ENCODE peak calls at places on chromosomes 6 and 20, in ten cellular contexts. T is heart left ventricle, S is IMR-90, E is ovary, K is testis, A is GM12878, P is GM12891, N is transverse colon, Z is uterus, U is erythroblast. Q is an unnamed sample.
A peak's percentile ranks its signal among the peaks of the same experiment; 100 is the strongest.

GRCh38 chr6:136563386-136564152 is 13.3 kb upstream of the MAP7 start:
- DNase-seq in S (no peak), N (no peak), T (no peak), U (no peak), K (peak; percentile 48), Z (no peak), E (no peak), P (no peak), A (no peak), Q (no peak)

GRCh38 chr20:44422083-44422482 is 53.6 kb upstream of the TTPAL start:
- DNase-seq in P (no peak), A (no peak), S (peak; percentile 48), N (peak; percentile 57), T (no peak), E (peak; percentile 23), Z (no peak), K (no peak), U (peak; percentile 47), Q (no peak)

GRCh38 chr6:93562566-93562965 is 143.2 kb upstream of the EPHA7 start:
- DNase-seq in A (no peak), S (no peak), N (no peak), K (no peak), P (no peak), E (no peak), T (no peak), U (no peak), Z (no peak), Q (no peak)

GRCh38 chr6:157229733-157230132 is 93.6 kb downstream of the TMEM242 start:
- DNase-seq in S (no peak), K (no peak), P (no peak), E (no peak), A (no peak), U (no peak), T (no peak), N (peak; percentile 66), Z (no peak), Q (no peak)

GRCh38 chr20:46205349-46205748 is 87.2 kb downstream of the CD40 start:
- DNase-seq in P (no peak), T (no peak), S (no peak), U (no peak), E (no peak), N (no peak), K (no peak), A (no peak), Z (no peak), Q (no peak)

GRCh38 chr20:58688414-58688813 is 4.2 kb upstream of the NPEPL1 start:
- DNase-seq in P (no peak), S (no peak), K (no peak), A (no peak), E (no peak), N (no peak), T (no peak), U (no peak), Z (no peak), Q (no peak)

GRCh38 chr6:43020847-43021246 is 576 bp upstream of the RRP36 start:
- DNase-seq in A (no peak), S (no peak), K (no peak), N (no peak), E (no peak), Z (no peak), U (no peak), T (no peak), P (no peak), Q (no peak)

GRCh38 chr20:41645372-41645771 is 27.2 kb upstream of the CHD6 start:
- DNase-seq in K (no peak), A (no peak), T (no peak), Z (no peak), N (no peak), U (no peak), P (no peak), E (no peak), S (no peak), Q (no peak)

GRCh38 chr6:170091639-170092579 is 199.0 kb downstream of the DLL1 start:
- DNase-seq in N (no peak), K (peak; percentile 5), P (no peak), E (peak; percentile 13), U (no peak), A (no peak), T (no peak), Z (peak; percentile 9), S (no peak), Q (no peak)
- TF ChIP-seq POLR2A in N (no peak), K (no peak), P (no peak), E (no peak), U (no peak), A (no peak), T (no peak), Z (no peak), S (no peak), Q (no peak)

DNA sequence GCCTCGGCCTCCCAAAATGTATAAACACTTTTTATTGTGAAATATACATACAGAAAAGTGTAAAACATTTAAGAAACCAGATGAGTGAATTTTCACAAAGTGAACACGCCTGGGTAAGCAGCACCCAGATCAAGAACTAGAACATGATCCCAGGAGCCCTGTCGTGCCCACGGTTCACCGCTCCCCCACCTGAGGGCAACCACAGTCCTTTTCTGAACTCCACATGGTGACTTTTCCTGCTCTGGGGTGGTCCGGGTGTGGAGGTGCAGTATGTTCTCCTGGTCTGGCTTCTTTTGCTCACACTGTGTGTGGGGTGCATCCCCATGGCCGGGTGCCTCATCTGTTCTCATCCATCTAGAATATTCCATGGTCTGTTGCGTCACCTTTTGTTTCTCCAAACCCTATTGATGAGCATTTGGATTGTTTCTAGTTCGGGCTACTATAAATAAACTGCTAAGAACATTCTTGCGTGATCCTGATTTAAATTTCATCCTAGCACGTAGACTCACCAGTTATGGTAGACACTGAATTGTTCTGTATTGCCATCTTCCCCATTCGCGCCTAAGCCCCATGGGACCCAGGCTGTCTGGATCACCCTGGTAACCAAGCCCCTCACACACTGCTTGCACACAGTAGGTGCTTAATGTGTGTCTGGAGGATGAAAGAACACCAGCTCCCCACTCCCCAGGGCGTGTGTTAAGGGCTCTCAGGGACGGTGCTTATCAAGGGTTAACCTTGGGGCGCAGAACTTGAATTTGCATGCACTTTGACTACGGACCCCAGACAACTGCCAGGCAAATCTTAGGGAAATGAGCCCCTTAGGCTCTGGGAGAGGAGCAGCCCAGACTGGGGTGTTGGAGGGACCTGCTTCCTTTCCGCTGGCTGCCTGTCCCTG is 56.2 kb downstream of the CTCFL start:
- DNase-seq in T (no peak), E (peak; percentile 17), P (no peak), Z (no peak), S (no peak), U (no peak), A (no peak), K (no peak), N (no peak), Q (no peak)
- TF ChIP-seq POLR2A in T (no peak), E (no peak), P (no peak), Z (no peak), S (no peak), U (no peak), A (no peak), K (no peak), N (no peak), Q (no peak)

GRCh38 chr20:35275741-35276251 is 2.1 kb downstream of the MMP24OS start:
- DNase-seq in E (no peak), N (no peak), P (no peak), K (no peak), S (no peak), U (no peak), Z (no peak), A (no peak), T (no peak), Q (no peak)

GRCh38 chr20:35273449-35274171 is 4.3 kb downstream of the MMP24OS start:
- DNase-seq in A (no peak), N (no peak), Z (no peak), S (no peak), T (peak; percentile 76), K (no peak), U (no peak), E (no peak), P (no peak), Q (no peak)

GRCh38 chr20:35271904-35272303 is 6.0 kb downstream of the MMP24OS start:
- DNase-seq in P (no peak), Z (no peak), U (no peak), N (no peak), E (no peak), K (no peak), S (peak; percentile 51), T (no peak), A (no peak), Q (no peak)

GRCh38 chr20:35276408-35276807 is 1.5 kb downstream of the MMP24OS start:
- DNase-seq in A (no peak), N (no peak), S (no peak), U (no peak), T (no peak), E (no peak), Z (no peak), K (no peak), P (no peak), Q (no peak)

GRCh38 chr20:35274172-35275092 is 3.5 kb downstream of the MMP24OS start:
- DNase-seq in E (no peak), Z (no peak), U (no peak), S (no peak), A (no peak), K (no peak), T (no peak), P (no peak), N (no peak), Q (no peak)
- TF ChIP-seq POLR2A in E (no peak), Z (no peak), U (no peak), S (no peak), A (peak; percentile 13), K (no peak), T (no peak), P (peak; percentile 4), N (no peak), Q (peak; percentile 14)

GRCh38 chr6:134948708-134949107 is 1.2 kb downstream of the ALDH8A1 start:
- DNase-seq in U (no peak), P (no peak), A (no peak), Z (no peak), E (no peak), T (no peak), N (no peak), K (no peak), S (no peak), Q (no peak)

GRCh38 chr6:134950482-134950881 is 581 bp upstream of the ALDH8A1 start:
- DNase-seq in P (no peak), E (no peak), T (no peak), K (no peak), A (no peak), S (no peak), Z (no peak), N (no peak), U (no peak), Q (no peak)

GRCh38 chr6:134954272-134954990 is 4.5 kb upstream of the ALDH8A1 start:
- DNase-seq in P (no peak), N (no peak), K (no peak), E (no peak), Z (no peak), T (no peak), S (no peak), A (no peak), U (no peak), Q (no peak)

GRCh38 chr6:134949927-134950326 is at the start of gene ALDH8A1:
- DNase-seq in P (no peak), A (no peak), E (no peak), K (no peak), U (no peak), S (no peak), T (no peak), N (no peak), Z (no peak), Q (no peak)

DNA sequence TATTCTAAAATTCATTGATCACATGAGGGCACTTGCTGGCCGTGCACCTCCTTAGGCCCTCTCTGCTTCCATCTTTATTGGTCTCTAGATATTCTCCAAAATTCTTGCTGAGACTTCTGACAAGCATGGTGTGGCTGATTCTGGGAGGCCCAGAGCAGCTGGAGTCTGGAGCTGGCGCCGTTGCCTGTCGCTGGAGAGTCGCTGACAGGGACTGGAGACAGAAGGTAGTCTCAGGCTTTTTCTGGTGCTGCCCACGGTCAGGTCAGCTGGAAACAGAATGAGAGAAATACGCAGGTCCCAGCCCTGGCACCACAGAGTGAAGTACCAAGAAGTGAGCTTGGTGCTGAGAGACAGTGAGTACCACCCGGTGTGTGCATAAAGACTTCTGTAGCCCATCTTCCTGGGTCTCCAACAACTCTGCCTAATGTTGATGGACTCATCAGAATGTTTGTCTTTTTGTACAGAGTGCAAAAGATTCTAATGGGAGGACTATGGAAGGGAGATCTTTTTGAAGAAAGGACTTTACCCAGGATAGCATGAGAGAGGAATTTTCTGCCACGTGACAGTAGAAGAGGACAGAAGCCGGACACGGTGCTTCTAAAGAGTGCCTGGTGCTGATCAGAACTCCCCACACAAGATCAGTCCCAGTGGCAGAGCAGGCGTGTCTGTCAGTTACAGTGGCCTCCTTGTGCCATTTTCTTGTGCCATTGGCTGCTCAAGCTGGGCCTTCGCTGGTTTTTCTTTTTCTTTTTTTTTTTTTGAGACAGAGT is 1.8 kb upstream of the ALDH8A1 start:
- DNase-seq in T (no peak), K (no peak), P (no peak), Z (no peak), S (no peak), A (no peak), E (no peak), U (no peak), N (no peak), Q (no peak)
- TF ChIP-seq POLR2A in T (no peak), K (no peak), P (no peak), Z (no peak), S (no peak), A (no peak), E (no peak), U (no peak), N (no peak), Q (no peak)